ENCODE peak calls at places on chromosomes 3 and 15, in eight cellular contexts. A is SJSA1; H is lower lobe of right lung; L is ovary; T is GM23248; O is Peyer's patch; U is hepatocyte; K is CD4-positive, alpha-beta memory T cell. X is an unnamed sample.

GRCh38 chr3:5476403-5476802 is 288.9 kb downstream of the EDEM1 start:
- DNase-seq in A (no peak), H (no peak), L (no peak), T (no peak), O (no peak), U (no peak), K (no peak), X (no peak)

GRCh38 chr3:38054166-38054991 is 15.4 kb downstream of the DLEC1 start:
- DNase-seq in A (no peak), H (peak; percentile 58), L (no peak), T (peak; percentile 16), O (no peak), U (peak; percentile 63), K (no peak), X (no peak)

GRCh38 chr3:188170461-188171459 is 16.8 kb downstream of the LPP start:
- DNase-seq in A (no peak), H (no peak), L (no peak), T (no peak), O (no peak), U (peak; percentile 46), K (no peak), X (peak; percentile 69)

GRCh38 chr15:88060383-88060782 is 196.2 kb downstream of the NTRK3 start:
- DNase-seq in A (no peak), H (no peak), L (no peak), T (no peak), O (no peak), U (no peak), K (no peak), X (no peak)

GRCh38 chr3:140439527-140439926 is 238.3 kb upstream of the TRIM42 start:
- DNase-seq in A (no peak), H (no peak), L (no peak), T (no peak), O (no peak), U (no peak), K (no peak), X (no peak)

GRCh38 chr3:102791641-102792589 is 357.1 kb downstream of the ZPLD1 start:
- DNase-seq in A (no peak), H (no peak), L (no peak), T (peak; percentile 78), O (no peak), U (no peak), K (no peak), X (no peak)

GRCh38 chr15:32956006-32956405 is 238.2 kb downstream of the GREM1 start:
- DNase-seq in A (peak; percentile 36), H (no peak), L (no peak), T (peak; percentile 85), O (no peak), U (peak; percentile 51), K (no peak), X (peak; percentile 5)

GRCh38 chr3:194328080-194328571 is 23.0 kb downstream of the CPN2 start:
- DNase-seq in A (no peak), H (no peak), L (no peak), T (peak; percentile 81), O (no peak), U (no peak), K (peak; percentile 19), X (no peak)

GRCh38 chr3:171329759-171330158 is 130.4 kb downstream of the TNIK start:
- DNase-seq in A (no peak), H (no peak), L (no peak), T (no peak), O (no peak), U (no peak), K (no peak), X (no peak)

GRCh38 chr15:62403164-62403809 is 238.2 kb upstream of the C2CD4B start:
- DNase-seq in A (peak; percentile 63), H (no peak), L (no peak), T (peak; percentile 78), O (no peak), U (no peak), K (no peak), X (peak; percentile 29)

GRCh38 chr15:70226337-70226980 is 128.7 kb upstream of the TLE3 start:
- DNase-seq in A (no peak), H (no peak), L (no peak), T (no peak), O (no peak), U (no peak), K (no peak), X (no peak)

GRCh38 chr3:193768069-193768391 is 175.0 kb downstream of the OPA1 start:
- DNase-seq in A (no peak), H (no peak), L (no peak), T (peak; percentile 74), O (no peak), U (no peak), K (no peak), X (no peak)

GRCh38 chr3:117706037-117706436 is 996.5 kb downstream of the TUSC7 start:
- DNase-seq in A (peak; percentile 86), H (no peak), L (no peak), T (peak; percentile 96), O (no peak), U (no peak), K (no peak), X (no peak)

GRCh38 chr3:30752961-30753360 is 141.5 kb downstream of the GADL1 start:
- DNase-seq in A (no peak), H (no peak), L (no peak), T (peak; percentile 88), O (no peak), U (peak; percentile 53), K (no peak), X (peak; percentile 38)

GRCh38 chr3:194046995-194047681 is 88.8 kb upstream of the HES1 start:
- DNase-seq in A (no peak), H (peak; percentile 72), L (no peak), T (peak; percentile 26), O (peak; percentile 80), U (no peak), K (no peak), X (peak; percentile 69)

GRCh38 chr15:38662398-38662797 is 97.8 kb upstream of the RASGRP1 start:
- DNase-seq in A (no peak), H (no peak), L (no peak), T (no peak), O (no peak), U (no peak), K (no peak), X (no peak)

DNA sequence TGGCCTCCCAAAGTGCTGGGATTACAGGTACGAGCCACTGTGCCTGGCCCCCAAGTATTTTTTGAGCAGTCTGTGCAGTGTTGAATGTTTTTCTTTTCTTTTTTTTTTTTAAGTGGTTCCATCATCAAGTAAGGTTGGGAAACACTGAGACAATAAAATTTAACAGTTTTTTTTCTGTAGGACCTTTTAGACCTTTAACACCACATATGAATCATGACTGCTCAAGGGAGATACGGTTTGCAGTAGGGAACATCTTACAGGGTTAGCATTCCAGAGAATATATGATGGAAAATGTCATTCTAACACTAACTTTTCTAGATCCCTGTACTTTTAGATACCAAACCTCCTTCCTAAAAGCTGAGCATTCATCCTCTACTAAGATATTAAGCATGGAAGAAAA is 41.7 kb downstream of the SNX4 start:
- DNase-seq in A (no peak), H (no peak), L (no peak), T (peak; percentile 78), O (no peak), U (no peak), K (no peak), X (peak; percentile 9)
- H3K36me3 ChIP-seq in A (peaks cover 55% of the 10 kb centered on the region), H (peaks cover 67% of the 10 kb centered on the region), L (no peaks in the 10 kb centered on the region), T (peaks cover 33% of the 10 kb centered on the region), O (no peaks in the 10 kb centered on the region), U (no peaks in the 10 kb centered on the region), K (peaks cover 7% of the 10 kb centered on the region), X (peaks cover 13% of the 10 kb centered on the region)

DNA sequence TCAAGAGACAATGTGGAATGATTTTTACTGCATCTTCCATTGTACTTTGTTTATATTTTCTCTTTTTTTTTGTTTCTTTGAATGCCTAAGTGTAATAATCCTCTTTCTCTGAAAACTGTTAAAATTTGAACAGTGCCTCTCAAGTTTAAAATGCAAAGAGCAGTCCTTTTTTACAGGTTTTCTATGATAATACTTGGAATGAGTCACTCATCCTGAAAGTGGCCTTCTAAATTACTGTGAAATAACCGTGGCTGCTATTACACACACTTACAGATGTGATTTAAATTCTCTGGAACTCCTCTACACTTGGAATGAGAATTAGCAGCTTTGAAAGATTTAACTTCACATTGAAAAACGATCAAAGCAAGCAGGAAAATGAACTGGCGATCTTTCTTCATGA is 105.9 kb downstream of the ROBO1 start:
- DNase-seq in A (no peak), H (no peak), L (no peak), T (no peak), O (no peak), U (no peak), K (no peak), X (no peak)
- H3K4me3 ChIP-seq in A (no peak overlapping the region), H (no peak overlapping the region), L (no peak overlapping the region), T (no peak overlapping the region), O (no peak overlapping the region), U (no peak overlapping the region), K (no peak overlapping the region), X (no peak overlapping the region)

DNA sequence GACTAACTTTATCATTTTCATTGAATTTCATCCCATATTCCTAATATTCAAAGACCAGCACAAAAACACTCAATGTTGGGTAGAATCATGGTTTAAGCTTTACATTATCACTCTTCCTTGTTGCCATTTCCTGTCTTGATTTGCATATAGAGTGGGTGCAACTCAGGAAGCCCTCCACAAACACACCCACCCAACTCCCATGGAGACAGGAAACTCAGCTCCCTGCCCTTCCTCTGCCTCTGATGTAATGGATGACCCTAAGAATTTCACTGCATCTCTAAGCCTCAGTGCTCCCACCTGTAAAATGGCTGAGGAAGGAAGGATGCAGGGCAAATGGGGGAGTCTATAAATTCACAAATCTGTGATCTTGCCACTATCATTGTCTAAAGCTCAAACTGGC is 98.1 kb upstream of the BFSP2 start:
- DNase-seq in A (no peak), H (no peak), L (no peak), T (no peak), O (no peak), U (no peak), K (no peak), X (no peak)
- H3K27me3 ChIP-seq in A (no peaks in the 10 kb centered on the region), H (no peaks in the 10 kb centered on the region), L (no peaks in the 10 kb centered on the region), T (peaks cover 5% of the 10 kb centered on the region), O (no peaks in the 10 kb centered on the region), U (no peaks in the 10 kb centered on the region), K (no peaks in the 10 kb centered on the region), X (no peaks in the 10 kb centered on the region)

GRCh38 chr15:78921517-78921916 is 23.3 kb downstream of the CTSH start:
- DNase-seq in A (no peak), H (no peak), L (no peak), T (no peak), O (no peak), U (no peak), K (no peak), X (no peak)

GRCh38 chr15:78922527-78922926 is 22.3 kb downstream of the CTSH start:
- DNase-seq in A (no peak), H (no peak), L (no peak), T (no peak), O (no peak), U (no peak), K (no peak), X (no peak)

GRCh38 chr15:78925076-78925624 is 19.7 kb downstream of the CTSH start:
- DNase-seq in A (no peak), H (no peak), L (peak; percentile 36), T (no peak), O (no peak), U (no peak), K (no peak), X (no peak)

GRCh38 chr15:78923480-78924360 is 21.1 kb downstream of the CTSH start:
- DNase-seq in A (no peak), H (no peak), L (peak; percentile 31), T (no peak), O (no peak), U (no peak), K (no peak), X (no peak)

DNA sequence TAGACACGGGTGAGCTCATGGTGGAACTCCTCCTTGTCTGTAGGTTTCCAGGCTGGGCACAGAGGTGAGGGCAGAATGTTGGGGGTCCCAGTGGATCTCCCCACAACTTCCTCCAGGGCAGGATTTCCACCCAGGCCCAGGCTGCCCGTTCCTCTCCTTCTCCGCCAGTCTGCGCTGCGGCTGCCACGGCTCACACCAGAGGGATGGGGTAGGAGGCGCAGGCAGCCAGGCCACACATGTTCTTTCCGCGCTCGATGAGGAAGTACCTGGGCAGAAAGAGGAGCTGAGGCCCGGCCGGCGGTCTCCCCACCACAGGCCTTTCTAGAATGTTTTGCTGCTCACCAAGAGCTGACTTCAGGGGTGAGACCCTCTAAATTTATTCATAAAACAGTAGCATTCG is 22.9 kb downstream of the CTSH start:
- DNase-seq in A (no peak), H (no peak), L (no peak), T (no peak), O (no peak), U (no peak), K (no peak), X (no peak)
- H3K36me3 ChIP-seq in A (peaks cover 50% of the 10 kb centered on the region), H (peaks cover 85% of the 10 kb centered on the region), L (no peaks in the 10 kb centered on the region), T (peaks cover 49% of the 10 kb centered on the region), O (no peaks in the 10 kb centered on the region), U (no peaks in the 10 kb centered on the region), K (peaks cover 27% of the 10 kb centered on the region), X (peaks cover 29% of the 10 kb centered on the region)